ENCODE peak calls at places on chromosomes 13 and 19, in six cellular contexts. Z, M, U, C, P and T are unnamed samples.

GRCh38 chr13:44719857-44720671 is 143.9 kb upstream of the TSC22D1 start:
- DNase-seq in Z (peak; percentile 53), M (peak; percentile 88), U (no peak), C (peak; percentile 80), P (no peak), T (peak; percentile 57)

GRCh38 chr13:48500652-48501197 is 32.2 kb downstream of the RCBTB2 start:
- DNase-seq in Z (no peak), M (peak; percentile 92), U (no peak), C (peak; percentile 94), P (peak; percentile 85), T (peak; percentile 95)

GRCh38 chr13:46542833-46543232 is 10.1 kb upstream of the LRCH1 start:
- DNase-seq in Z (no peak), M (no peak), U (no peak), C (no peak), P (no peak), T (no peak)

GRCh38 chr19:13764101-13764807 is at the start of gene MRI1:
- DNase-seq in Z (peak; percentile 70), M (peak; percentile 82), U (peak; percentile 97), C (peak; percentile 72), P (no peak), T (peak; percentile 99)

GRCh38 chr19:44847144-44848035 is 1.3 kb downstream of the NECTIN2 start:
- DNase-seq in Z (peak; percentile 74), M (peak; percentile 80), U (peak; percentile 51), C (peak; percentile 36), P (peak; percentile 71), T (peak; percentile 91)

GRCh38 chr13:95643814-95644598 is 500 bp downstream of the DZIP1 start:
- DNase-seq in Z (peak; percentile 67), M (peak; percentile 74), U (peak; percentile 80), C (peak; percentile 56), P (no peak), T (peak; percentile 81)

GRCh38 chr13:79679334-79679733 is 198.4 kb downstream of the NDFIP2 start:
- DNase-seq in Z (peak; percentile 83), M (peak; percentile 81), U (peak; percentile 12), C (peak; percentile 77), P (peak; percentile 38), T (no peak)

GRCh38 chr13:98775844-98776598 is 23.5 kb upstream of the SLC15A1 start:
- DNase-seq in Z (no peak), M (peak; percentile 80), U (no peak), C (peak; percentile 27), P (peak; percentile 99), T (peak; percentile 97)

GRCh38 chr13:87122551-87122950 is 548.6 kb upstream of the SLITRK5 start:
- DNase-seq in Z (no peak), M (peak; percentile 76), U (no peak), C (no peak), P (no peak), T (no peak)

GRCh38 chr13:46551410-46552301 is 1.3 kb upstream of the LRCH1 start:
- DNase-seq in Z (peak; percentile 65), M (peak; percentile 88), U (peak; percentile 65), C (peak; percentile 79), P (peak; percentile 68), T (peak; percentile 88)

GRCh38 chr13:110125157-110125556 is 181.8 kb downstream of the COL4A1 start:
- DNase-seq in Z (no peak), M (no peak), U (no peak), C (no peak), P (no peak), T (peak; percentile 51)
- H3K27ac ChIP-seq in Z (peak overlapping the region; percentile 92), M (no peak overlapping the region), U (peak overlapping the region; percentile 95), C (no peak overlapping the region), P (peak overlapping the region; percentile 94), T (no peak overlapping the region)

GRCh38 chr13:27170521-27171243 is 929 bp downstream of the USP12 start:
- DNase-seq in Z (peak; percentile 68), M (peak; percentile 87), U (no peak), C (no peak), P (peak; percentile 49), T (peak; percentile 85)
- H2AFZ ChIP-seq in Z (peak overlapping the region; percentile 36), M (peak overlapping the region; percentile 71), U (no peak overlapping the region), C (no peak overlapping the region), P (peak overlapping the region; percentile 76), T (peak overlapping the region; percentile 48)

GRCh38 chr13:33109319-33109718 is 93.1 kb downstream of the KL start:
- DNase-seq in Z (no peak), M (peak; percentile 58), U (no peak), C (peak; percentile 64), P (no peak), T (no peak)

GRCh38 chr13:33110386-33110712 is 94.1 kb downstream of the KL start:
- DNase-seq in Z (no peak), M (no peak), U (no peak), C (no peak), P (no peak), T (no peak)

GRCh38 chr13:33110713-33111413 is 94.6 kb downstream of the KL start:
- DNase-seq in Z (peak; percentile 74), M (peak; percentile 52), U (no peak), C (peak; percentile 71), P (no peak), T (no peak)

GRCh38 chr13:33108620-33109019 is 92.4 kb downstream of the KL start:
- DNase-seq in Z (no peak), M (peak; percentile 85), U (no peak), C (peak; percentile 81), P (no peak), T (peak; percentile 71)

DNA sequence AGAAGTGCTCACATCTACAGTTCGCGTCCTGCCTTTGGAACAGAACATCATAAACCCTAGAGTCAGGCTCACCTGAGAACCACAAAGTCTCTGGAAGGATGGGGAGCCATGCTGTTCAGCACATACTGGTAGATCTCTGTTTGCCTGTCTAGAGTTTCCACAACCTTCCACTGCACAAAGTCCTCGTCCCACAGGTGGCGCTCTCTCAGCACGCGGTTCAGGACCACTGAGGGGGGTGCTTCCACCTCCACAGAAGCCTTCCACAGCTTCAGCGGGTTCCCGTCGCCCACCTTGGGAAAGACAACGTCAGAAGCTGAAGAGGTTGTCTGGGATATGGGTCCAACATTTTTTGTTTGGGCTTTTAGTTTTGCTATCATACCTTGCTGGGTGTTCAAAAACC is 93.6 kb downstream of the KL start:
- DNase-seq in Z (no peak), M (peak; percentile 29), U (no peak), C (no peak), P (no peak), T (no peak)
- H3K4me1 ChIP-seq in Z (peaks cover 21% of the 10 kb centered on the region), M (peaks cover 51% of the 10 kb centered on the region), U (peaks cover 9% of the 10 kb centered on the region), C (peaks cover 47% of the 10 kb centered on the region), P (no peaks in the 10 kb centered on the region), T (peaks cover 53% of the 10 kb centered on the region)

GRCh38 chr13:37715606-37716015 is 117.0 kb upstream of the POSTN start:
- DNase-seq in Z (peak; percentile 93), M (peak; percentile 48), U (no peak), C (peak; percentile 94), P (peak; percentile 82), T (peak; percentile 50)
- H3K27ac ChIP-seq in Z (peak overlapping the region; percentile 90), M (no peak overlapping the region), U (peak overlapping the region; percentile 14), C (peak overlapping the region; percentile 57), P (no peak overlapping the region), T (peak overlapping the region; percentile 95)

GRCh38 chr13:107764012-107764411 is 451.3 kb downstream of the LIG4 start:
- DNase-seq in Z (no peak), M (no peak), U (no peak), C (peak; percentile 58), P (no peak), T (no peak)

GRCh38 chr13:107767119-107767518 is 448.2 kb downstream of the LIG4 start:
- DNase-seq in Z (peak; percentile 39), M (peak; percentile 16), U (peak; percentile 76), C (no peak), P (peak; percentile 10), T (no peak)

GRCh38 chr13:107770541-107770940 is 444.8 kb downstream of the LIG4 start:
- DNase-seq in Z (no peak), M (no peak), U (no peak), C (no peak), P (peak; percentile 30), T (peak; percentile 9)

GRCh38 chr13:107765724-107766436 is 449.5 kb downstream of the LIG4 start:
- DNase-seq in Z (peak; percentile 64), M (peak; percentile 61), U (peak; percentile 54), C (no peak), P (peak; percentile 20), T (peak; percentile 42)
- H2AFZ ChIP-seq in Z (peak overlapping the region; percentile 91), M (peak overlapping the region; percentile 64), U (peak overlapping the region; percentile 74), C (no peak overlapping the region), P (no peak overlapping the region), T (peak overlapping the region; percentile 44)

GRCh38 chr19:1862424-1863307 is 713 bp downstream of the KLF16 start:
- DNase-seq in Z (no peak), M (peak; percentile 70), U (peak; percentile 87), C (no peak), P (no peak), T (peak; percentile 99)
- H3K4me1 ChIP-seq in Z (peaks cover 29% of the 10 kb centered on the region), M (peaks cover 13% of the 10 kb centered on the region), U (peaks cover 44% of the 10 kb centered on the region), C (peaks cover 24% of the 10 kb centered on the region), P (peaks cover 10% of the 10 kb centered on the region), T (peaks cover 22% of the 10 kb centered on the region)

DNA sequence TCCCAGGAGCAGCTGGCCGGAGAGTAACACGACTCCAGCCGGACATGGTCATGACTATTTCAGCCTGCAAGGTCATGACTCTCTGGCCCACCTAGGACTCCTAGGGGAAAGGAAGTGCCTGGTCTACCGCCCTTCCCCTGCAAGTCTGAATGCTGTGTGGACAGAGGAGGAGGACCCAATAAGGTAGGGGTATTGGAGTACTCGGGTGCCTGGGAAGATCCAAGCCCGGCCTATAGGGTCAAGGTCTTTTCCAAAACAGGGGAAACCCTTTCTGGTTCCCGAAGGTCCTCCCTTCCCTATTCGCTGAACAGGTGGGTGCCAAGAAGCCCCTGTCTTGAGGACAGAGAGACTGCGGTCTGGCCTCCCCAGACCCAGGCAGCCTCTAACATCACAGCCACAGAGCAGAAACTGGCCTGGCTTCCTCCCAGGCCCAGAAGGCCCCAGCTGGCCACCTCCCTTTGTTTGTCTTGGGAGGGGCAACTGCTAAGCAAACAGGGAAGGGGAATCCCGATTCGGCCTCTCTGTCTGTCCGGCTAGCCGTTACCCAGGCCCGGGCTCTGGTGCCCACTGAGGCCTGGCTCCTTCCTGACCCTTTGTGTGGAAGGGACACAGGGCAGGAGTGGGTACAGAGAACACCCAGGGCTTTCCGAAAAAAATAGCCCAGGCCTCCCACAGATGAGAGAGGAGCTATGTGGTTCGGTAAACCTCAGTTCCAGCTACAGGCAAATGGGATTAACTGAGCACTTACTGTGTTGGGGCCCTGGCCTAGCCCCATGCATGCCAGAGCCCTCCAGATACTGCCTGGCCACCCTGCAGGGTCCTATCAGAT is 5.3 kb upstream of the GRAMD1A start:
- DNase-seq in Z (peak; percentile 80), M (no peak), U (no peak), C (no peak), P (peak; percentile 60), T (peak; percentile 89)
- H3K27ac ChIP-seq in Z (peak overlapping the region; percentile 47), M (no peak overlapping the region), U (no peak overlapping the region), C (no peak overlapping the region), P (no peak overlapping the region), T (no peak overlapping the region)

DNA sequence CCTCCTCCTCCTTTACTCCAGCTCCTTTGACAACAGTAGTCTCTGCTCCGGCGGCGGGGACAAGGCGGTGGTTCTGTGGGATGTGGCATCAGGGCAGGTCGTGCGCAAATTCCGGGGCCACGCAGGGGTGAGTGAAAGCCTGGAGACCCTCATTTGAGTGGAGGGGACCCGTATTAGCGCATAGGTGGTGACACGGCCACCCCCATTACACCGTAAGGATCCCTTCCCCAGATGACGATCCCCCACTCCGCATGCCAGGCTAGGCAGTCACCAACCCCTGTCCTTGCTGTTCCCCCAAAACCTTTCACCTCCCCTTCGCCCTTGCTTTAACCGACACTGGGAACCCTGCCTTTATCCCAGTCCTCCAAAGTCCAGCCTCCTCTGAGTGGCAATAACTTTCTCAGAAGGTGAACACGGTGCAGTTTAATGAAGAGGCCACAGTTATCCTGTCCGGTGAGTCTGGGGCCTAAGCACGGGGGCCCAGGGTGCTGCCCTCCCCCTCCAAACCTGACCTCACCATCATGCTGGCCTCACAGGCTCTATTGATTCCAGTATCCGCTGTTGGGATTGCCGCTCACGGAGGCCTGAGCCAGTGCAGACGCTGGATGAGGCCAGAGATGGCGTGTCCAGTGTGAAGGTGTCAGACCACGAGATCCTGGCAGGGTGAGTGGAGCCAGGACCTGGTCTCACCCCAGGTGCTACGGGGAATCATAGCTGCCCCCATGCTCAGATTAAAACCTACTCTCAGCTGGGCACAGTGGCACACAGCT is 3.7 kb downstream of the WDR83 start:
- DNase-seq in Z (no peak), M (no peak), U (no peak), C (no peak), P (no peak), T (peak; percentile 59)
- H2AFZ ChIP-seq in Z (no peak overlapping the region), M (peak overlapping the region; percentile 96), U (peak overlapping the region; percentile 82), C (peak overlapping the region; percentile 97), P (peak overlapping the region; percentile 89), T (peak overlapping the region; percentile 90)